ENCODE peak calls at places on chromosomes 13 and 19, in eight cellular contexts. Z is mesenchymal stem cell; O is stimulated activated CD4-positive, alpha-beta T cell treated with anti-CD3 and anti-CD28 coated beads, Interleukin-1b, Interleukin-23, amount 100 ng/mL, for 1 hour; I is esophagus muscularis mucosa; P is foreskin fibroblast; A is LoVo; D is nephron progenitor cell; R is astrocyte of the cerebellum. G is an unnamed sample.

GRCh38 chr19:16203256-16204004 is 5.7 kb downstream of the AP1M1 start:
- DNase-seq in R (no peak), I (no peak), Z (no peak), O (no peak), A (no peak), D (no peak), P (no peak), G (no peak)

GRCh38 chr13:84296386-84296785 is 414.1 kb upstream of the SLITRK1 start:
- DNase-seq in R (no peak), I (no peak), A (no peak), P (no peak), O (no peak), Z (no peak), D (no peak), G (no peak)

GRCh38 chr13:73657821-73658540 is 476.2 kb downstream of the KLF12 start:
- DNase-seq in A (no peak), Z (no peak), I (no peak), P (peak), O (no peak), D (no peak), R (peak), G (peak)

GRCh38 chr13:109995578-109995977 is 209.2 kb upstream of the IRS2 start:
- DNase-seq in R (no peak), Z (no peak), I (no peak), A (no peak), P (no peak), D (no peak), O (no peak), G (no peak)

GRCh38 chr13:27038323-27038722 is 133.3 kb downstream of the USP12 start:
- DNase-seq in R (peak), O (no peak), D (no peak), Z (peak), I (no peak), P (peak), A (no peak), G (peak)

GRCh38 chr19:2270572-2271515 is 11.1 kb downstream of the PEAK3 start:
- DNase-seq in I (peak), D (peak), A (peak), P (peak), R (peak), Z (peak), O (peak), G (peak)

GRCh38 chr19:55621673-55622231 is 2.6 kb downstream of the ZNF784 start:
- DNase-seq in P (no peak), D (no peak), O (no peak), I (no peak), R (no peak), A (no peak), Z (no peak), G (no peak)

GRCh38 chr13:112351825-112352224 is 24.3 kb upstream of the SPACA7 start:
- DNase-seq in P (no peak), A (no peak), R (no peak), Z (no peak), O (no peak), I (no peak), D (no peak), G (no peak)

GRCh38 chr13:49367640-49368431 is 76.0 kb downstream of the CAB39L start:
- DNase-seq in I (no peak), O (no peak), Z (no peak), R (peak), P (no peak), D (no peak), A (no peak), G (peak)

GRCh38 chr19:49691243-49692101 is 556 bp downstream of the CPT1C start:
- DNase-seq in R (peak), Z (peak), D (peak), P (peak), A (no peak), O (no peak), I (no peak), G (peak)